ENCODE peak calls at places on chromosomes 4 and X, in eight cellular contexts. One of them, this sample, is unnamed.

GRCh38 chr4:187814737-187815465 is 180.7 kb upstream of the ZFP42 start:
- DNase-seq in K562: peak
- DNase-seq in HCT116: no peak
- DNase-seq in ovary: no peak
- DNase-seq in testis: peak
- DNase-seq in IMR-90: peak
- DNase-seq in uterus: no peak
- DNase-seq in esophagus squamous epithelium: no peak
- DNase-seq in this sample: no peak

GRCh38 chr4:151029537-151029936 is 14.5 kb upstream of the LRBA start:
- DNase-seq in esophagus squamous epithelium: no peak
- DNase-seq in HCT116: no peak
- DNase-seq in uterus: no peak
- DNase-seq in IMR-90: no peak
- DNase-seq in testis: no peak
- DNase-seq in ovary: no peak
- DNase-seq in K562: peak
- DNase-seq in this sample: no peak

GRCh38 chrX:5959286-5959685 is 269.4 kb downstream of the NLGN4X start:
- DNase-seq in testis: no peak
- DNase-seq in ovary: no peak
- DNase-seq in HCT116: no peak
- DNase-seq in esophagus squamous epithelium: no peak
- DNase-seq in IMR-90: no peak
- DNase-seq in uterus: no peak
- DNase-seq in K562: no peak
- DNase-seq in this sample: no peak

GRCh38 chrX:53237056-53237455 is 12.0 kb upstream of the KDM5C start:
- DNase-seq in IMR-90: no peak
- DNase-seq in K562: no peak
- DNase-seq in esophagus squamous epithelium: no peak
- DNase-seq in testis: no peak
- DNase-seq in uterus: no peak
- DNase-seq in ovary: no peak
- DNase-seq in HCT116: no peak
- DNase-seq in this sample: no peak

GRCh38 chr4:1329408-1330371 is 17.3 kb upstream of the UVSSA start:
- DNase-seq in ovary: peak
- DNase-seq in esophagus squamous epithelium: no peak
- DNase-seq in HCT116: no peak
- DNase-seq in K562: no peak
- DNase-seq in testis: no peak
- DNase-seq in IMR-90: no peak
- DNase-seq in uterus: no peak
- DNase-seq in this sample: peak

GRCh38 chrX:65723706-65724105 is 56.3 kb downstream of the MSN start:
- DNase-seq in K562: no peak
- DNase-seq in esophagus squamous epithelium: no peak
- DNase-seq in HCT116: no peak
- DNase-seq in ovary: no peak
- DNase-seq in uterus: no peak
- DNase-seq in IMR-90: peak
- DNase-seq in testis: no peak
- DNase-seq in this sample: no peak

GRCh38 chr4:188305690-188306089 is 166.4 kb downstream of the TRIML1 start:
- DNase-seq in HCT116: no peak
- DNase-seq in esophagus squamous epithelium: no peak
- DNase-seq in testis: no peak
- DNase-seq in ovary: no peak
- DNase-seq in uterus: no peak
- DNase-seq in IMR-90: no peak
- DNase-seq in K562: no peak
- DNase-seq in this sample: no peak

GRCh38 chr4:95289028-95289634 is 259.6 kb downstream of the UNC5C start:
- DNase-seq in esophagus squamous epithelium: no peak
- DNase-seq in testis: no peak
- DNase-seq in IMR-90: peak
- DNase-seq in ovary: no peak
- DNase-seq in K562: peak
- DNase-seq in HCT116: no peak
- DNase-seq in uterus: no peak
- DNase-seq in this sample: no peak

GRCh38 chrX:134969726-134970125 is 21.1 kb upstream of the SMIM10 start:
- DNase-seq in HCT116: no peak
- DNase-seq in esophagus squamous epithelium: no peak
- DNase-seq in testis: no peak
- DNase-seq in IMR-90: no peak
- DNase-seq in ovary: no peak
- DNase-seq in K562: no peak
- DNase-seq in uterus: no peak
- DNase-seq in this sample: no peak

GRCh38 chrX:48083212-48083611 is 11.8 kb upstream of the ZNF630 start:
- DNase-seq in esophagus squamous epithelium: no peak
- DNase-seq in uterus: peak
- DNase-seq in HCT116: peak
- DNase-seq in K562: peak
- DNase-seq in ovary: peak
- DNase-seq in IMR-90: peak
- DNase-seq in testis: peak
- DNase-seq in this sample: peak

GRCh38 chr4:156898373-156899117 is 73.1 kb downstream of the PDGFC start:
- DNase-seq in esophagus squamous epithelium: no peak
- DNase-seq in K562: no peak
- DNase-seq in testis: no peak
- DNase-seq in HCT116: no peak
- DNase-seq in uterus: no peak
- DNase-seq in IMR-90: peak
- DNase-seq in ovary: no peak
- DNase-seq in this sample: no peak

DNA sequence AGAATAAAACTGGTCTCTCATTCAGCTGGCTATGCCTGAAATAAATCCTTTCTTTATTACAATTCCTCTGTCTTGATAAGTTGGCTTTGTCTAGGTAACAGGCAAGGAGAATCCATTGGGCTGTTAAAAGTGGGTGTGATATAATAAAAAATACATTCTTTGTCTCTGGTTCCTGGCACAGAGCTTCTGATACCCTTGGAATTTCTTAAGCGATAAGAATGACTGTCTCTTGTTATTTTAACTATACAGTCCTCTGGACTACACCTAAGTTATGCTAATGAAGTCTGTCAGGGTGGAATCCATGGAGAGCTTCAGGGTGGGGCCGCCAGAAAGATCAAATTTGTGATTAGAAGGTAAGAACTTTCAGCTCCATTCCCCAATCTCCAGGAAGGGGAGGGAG is 44.5 kb upstream of the TNIP3 start:
- DNase-seq in IMR-90: no peak
- DNase-seq in uterus: no peak
- DNase-seq in testis: no peak
- DNase-seq in K562: no peak
- DNase-seq in HCT116: no peak
- DNase-seq in esophagus squamous epithelium: no peak
- DNase-seq in ovary: no peak
- DNase-seq in this sample: no peak
- H3K4me3 ChIP-seq in IMR-90: no peak
- H3K4me3 ChIP-seq in uterus: no peak
- H3K4me3 ChIP-seq in testis: no peak
- H3K4me3 ChIP-seq in K562: no peak
- H3K4me3 ChIP-seq in HCT116: no peak
- H3K4me3 ChIP-seq in esophagus squamous epithelium: no peak
- H3K4me3 ChIP-seq in ovary: no peak
- H3K4me3 ChIP-seq in this sample: no peak

DNA sequence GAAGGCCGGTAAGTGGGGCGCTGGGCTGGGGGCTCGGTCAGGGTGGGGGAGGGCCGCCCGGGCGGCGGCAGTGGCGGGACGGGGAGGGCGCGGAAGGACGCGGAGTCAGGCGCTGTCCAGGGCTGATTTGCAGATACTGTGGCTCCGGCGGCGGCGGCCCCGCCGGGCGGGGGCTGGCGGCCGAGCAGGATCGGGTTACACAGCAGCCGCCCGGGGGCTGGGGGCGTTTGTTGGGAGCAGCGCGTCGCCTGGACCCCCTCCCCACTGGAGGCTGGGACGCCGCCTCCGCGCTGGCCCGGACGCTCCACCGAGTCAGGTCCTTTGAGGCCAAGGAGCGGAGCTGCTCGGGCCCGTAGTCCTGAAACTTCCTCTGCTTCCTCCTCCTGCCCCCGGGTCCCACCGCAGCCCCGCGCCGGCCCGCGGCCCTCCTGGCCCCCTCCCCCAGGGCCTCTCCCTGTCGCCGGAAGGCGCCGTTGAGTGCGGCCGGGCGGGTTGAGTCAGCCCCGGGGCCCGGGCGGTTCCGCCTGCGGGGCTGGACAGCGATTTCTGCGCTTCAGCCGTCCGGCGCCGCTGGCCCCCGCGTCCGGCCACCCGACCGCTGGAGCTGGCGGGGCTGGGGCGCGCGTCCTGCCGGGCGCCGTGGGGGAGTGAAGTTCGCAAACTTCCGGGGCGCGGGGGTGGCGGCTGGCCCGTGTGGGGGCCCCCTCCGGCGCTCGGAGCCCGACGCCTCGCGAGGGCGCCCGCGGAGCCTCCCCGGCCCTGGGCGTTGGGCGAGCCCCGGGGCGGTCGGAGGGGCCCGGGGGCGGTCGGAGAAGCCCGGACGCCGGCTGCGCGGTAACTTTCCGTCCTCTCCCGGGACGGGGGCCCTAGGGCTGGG is 744 bp downstream of the REST start:
- DNase-seq in IMR-90: peak
- DNase-seq in ovary: peak
- DNase-seq in K562: peak
- DNase-seq in uterus: peak
- DNase-seq in esophagus squamous epithelium: no peak
- DNase-seq in testis: peak
- DNase-seq in HCT116: no peak
- DNase-seq in this sample: peak
- TF ChIP-seq POLR2A in IMR-90: peak
- TF ChIP-seq POLR2A in ovary: no peak
- TF ChIP-seq POLR2A in K562: peak
- TF ChIP-seq POLR2A in uterus: no peak
- TF ChIP-seq POLR2A in esophagus squamous epithelium: no peak
- TF ChIP-seq POLR2A in testis: no peak
- TF ChIP-seq POLR2A in HCT116: no peak
- TF ChIP-seq POLR2A in this sample: no peak

GRCh38 chr4:186702940-186703339 is 20.7 kb downstream of the FAT1 start:
- DNase-seq in IMR-90: no peak
- DNase-seq in K562: no peak
- DNase-seq in testis: no peak
- DNase-seq in ovary: no peak
- DNase-seq in esophagus squamous epithelium: no peak
- DNase-seq in HCT116: no peak
- DNase-seq in uterus: no peak
- DNase-seq in this sample: no peak

GRCh38 chr4:186701788-186702187 is 21.9 kb downstream of the FAT1 start:
- DNase-seq in uterus: no peak
- DNase-seq in testis: no peak
- DNase-seq in IMR-90: no peak
- DNase-seq in esophagus squamous epithelium: no peak
- DNase-seq in ovary: no peak
- DNase-seq in K562: no peak
- DNase-seq in HCT116: no peak
- DNase-seq in this sample: no peak

GRCh38 chr4:186703510-186703909 is 20.1 kb downstream of the FAT1 start:
- DNase-seq in esophagus squamous epithelium: no peak
- DNase-seq in testis: no peak
- DNase-seq in K562: no peak
- DNase-seq in IMR-90: no peak
- DNase-seq in ovary: no peak
- DNase-seq in uterus: no peak
- DNase-seq in HCT116: no peak
- DNase-seq in this sample: no peak

GRCh38 chr4:186702297-186702696 is 21.4 kb downstream of the FAT1 start:
- DNase-seq in esophagus squamous epithelium: no peak
- DNase-seq in HCT116: no peak
- DNase-seq in IMR-90: no peak
- DNase-seq in uterus: no peak
- DNase-seq in K562: no peak
- DNase-seq in testis: no peak
- DNase-seq in ovary: no peak
- DNase-seq in this sample: no peak

GRCh38 chr4:186704059-186704458 is 19.6 kb downstream of the FAT1 start:
- DNase-seq in ovary: no peak
- DNase-seq in IMR-90: no peak
- DNase-seq in uterus: no peak
- DNase-seq in esophagus squamous epithelium: no peak
- DNase-seq in HCT116: no peak
- DNase-seq in testis: no peak
- DNase-seq in K562: no peak
- DNase-seq in this sample: no peak
- H3K27ac ChIP-seq in ovary: no peak
- H3K27ac ChIP-seq in IMR-90: no peak
- H3K27ac ChIP-seq in uterus: no peak
- H3K27ac ChIP-seq in esophagus squamous epithelium: no peak
- H3K27ac ChIP-seq in HCT116: no peak
- H3K27ac ChIP-seq in testis: no peak
- H3K27ac ChIP-seq in K562: no peak
- H3K27ac ChIP-seq in this sample: peak

DNA sequence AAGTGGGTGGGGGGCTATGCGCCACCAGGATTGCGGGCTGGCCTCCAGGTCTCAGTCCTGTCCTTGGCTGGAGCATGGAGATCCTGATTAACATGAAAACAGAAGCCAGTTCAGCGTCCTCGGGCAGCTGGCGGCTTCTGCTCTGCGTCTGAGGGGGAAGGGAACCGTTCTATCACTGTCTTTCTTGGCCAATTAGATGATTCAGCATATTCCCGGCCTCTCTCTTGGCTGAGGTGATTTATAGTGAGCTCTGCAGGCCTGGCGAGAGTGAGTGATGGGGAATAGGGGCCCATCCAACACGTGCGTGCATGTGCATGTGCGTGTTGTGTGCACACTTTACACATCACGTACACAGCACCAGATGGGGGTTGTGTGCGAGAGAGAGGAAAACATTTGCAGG is 145.8 kb upstream of the ATP6AP2 start:
- DNase-seq in IMR-90: peak
- DNase-seq in K562: peak
- DNase-seq in esophagus squamous epithelium: no peak
- DNase-seq in HCT116: no peak
- DNase-seq in ovary: peak
- DNase-seq in uterus: no peak
- DNase-seq in testis: peak
- DNase-seq in this sample: peak
- H3K4me3 ChIP-seq in IMR-90: no peak
- H3K4me3 ChIP-seq in K562: peak
- H3K4me3 ChIP-seq in esophagus squamous epithelium: peak
- H3K4me3 ChIP-seq in HCT116: no peak
- H3K4me3 ChIP-seq in ovary: no peak
- H3K4me3 ChIP-seq in uterus: no peak
- H3K4me3 ChIP-seq in testis: no peak
- H3K4me3 ChIP-seq in this sample: no peak

GRCh38 chrX:35439692-35440091 is 358.4 kb upstream of the MAGEB16 start:
- DNase-seq in K562: no peak
- DNase-seq in HCT116: no peak
- DNase-seq in IMR-90: no peak
- DNase-seq in uterus: no peak
- DNase-seq in esophagus squamous epithelium: no peak
- DNase-seq in testis: no peak
- DNase-seq in ovary: no peak
- DNase-seq in this sample: no peak
- TF ChIP-seq POLR2A in K562: no peak
- TF ChIP-seq POLR2A in HCT116: no peak
- TF ChIP-seq POLR2A in IMR-90: no peak
- TF ChIP-seq POLR2A in uterus: no peak
- TF ChIP-seq POLR2A in esophagus squamous epithelium: no peak
- TF ChIP-seq POLR2A in testis: no peak
- TF ChIP-seq POLR2A in ovary: no peak
- TF ChIP-seq POLR2A in this sample: no peak

GRCh38 chr4:175234162-175234561 is 316.0 kb downstream of the ADAM29 start:
- DNase-seq in uterus: no peak
- DNase-seq in HCT116: no peak
- DNase-seq in esophagus squamous epithelium: no peak
- DNase-seq in K562: no peak
- DNase-seq in ovary: no peak
- DNase-seq in IMR-90: no peak
- DNase-seq in testis: no peak
- DNase-seq in this sample: no peak
- H3K27ac ChIP-seq in uterus: no peak
- H3K27ac ChIP-seq in HCT116: no peak
- H3K27ac ChIP-seq in esophagus squamous epithelium: no peak
- H3K27ac ChIP-seq in K562: no peak
- H3K27ac ChIP-seq in ovary: no peak
- H3K27ac ChIP-seq in IMR-90: no peak
- H3K27ac ChIP-seq in testis: no peak
- H3K27ac ChIP-seq in this sample: no peak